ENCODE peak calls at places on chromosomes 6 and 20, in nine cellular contexts. W, Z, O, F, T, A, G, Q and S are unnamed samples.

GRCh38 chr6:107509506-107509905 is 19.6 kb downstream of the SOBP start:
- DNase-seq in T (no peak), Q (no peak), O (no peak), W (peak), F (no peak), Z (no peak), A (peak), G (no peak), S (no peak)

GRCh38 chr6:47485491-47486135 is 8.0 kb downstream of the CD2AP start:
- DNase-seq in F (no peak), O (no peak), W (no peak), Q (no peak), A (no peak), T (no peak), Z (no peak), G (no peak), S (no peak)

GRCh38 chr6:16358531-16359138 is 120.2 kb downstream of the GMPR start:
- DNase-seq in Z (no peak), G (no peak), A (no peak), W (no peak), F (no peak), O (no peak), T (no peak), Q (no peak), S (no peak)

GRCh38 chr6:165755583-165755982 is 92.5 kb upstream of the PDE10A start:
- DNase-seq in G (no peak), O (no peak), W (no peak), A (no peak), Z (no peak), T (no peak), Q (no peak), F (no peak), S (no peak)

GRCh38 chr6:160367798-160368547 is 19.8 kb downstream of the SLC22A3 start:
- DNase-seq in A (no peak), F (no peak), T (no peak), Z (no peak), O (no peak), W (no peak), Q (no peak), G (no peak), S (no peak)

GRCh38 chr20:6490849-6491248 is 276.6 kb upstream of the BMP2 start:
- DNase-seq in Q (no peak), F (no peak), G (no peak), T (no peak), Z (no peak), O (no peak), A (no peak), W (no peak), S (no peak)

GRCh38 chr6:107612762-107613415 is 123.0 kb downstream of the SOBP start:
- DNase-seq in G (no peak), Q (no peak), W (no peak), Z (no peak), T (no peak), A (no peak), O (no peak), F (no peak), S (no peak)

GRCh38 chr6:80543151-80543550 is 436.7 kb downstream of the BCKDHB start:
- DNase-seq in G (no peak), O (no peak), Z (no peak), W (no peak), F (no peak), A (no peak), T (no peak), Q (no peak), S (no peak)

GRCh38 chr6:152188011-152188410 is 380.5 kb downstream of the ESR1 start:
- DNase-seq in T (no peak), F (no peak), W (no peak), Q (no peak), O (no peak), A (no peak), Z (no peak), G (no peak), S (no peak)

GRCh38 chr6:72619883-72620696 is 1.8 kb upstream of the KCNQ5 start:
- DNase-seq in W (peak), Z (peak), G (no peak), T (peak), A (peak), F (no peak), Q (no peak), O (peak), S (no peak)

GRCh38 chr6:168928012-168928411 is 325.6 kb downstream of the THBS2 start:
- DNase-seq in O (no peak), T (no peak), Z (no peak), Q (no peak), F (no peak), W (no peak), A (no peak), G (no peak), S (no peak)

GRCh38 chr6:83884523-83884922 is 25.0 kb downstream of the CYB5R4 start:
- DNase-seq in O (no peak), T (no peak), W (no peak), A (peak), Z (no peak), Q (no peak), F (peak), G (no peak), S (no peak)

GRCh38 chr20:4112490-4113420 is 97.4 kb upstream of the RNF24 start:
- DNase-seq in F (peak), Z (peak), T (no peak), W (peak), O (no peak), G (no peak), A (peak), Q (no peak), S (no peak)

GRCh38 chr6:5950448-5950847 is 56.3 kb downstream of the NRN1 start:
- DNase-seq in Z (no peak), T (no peak), A (no peak), F (no peak), O (no peak), Q (no peak), W (peak), G (no peak), S (no peak)

GRCh38 chr6:115271434-115271833 is 789.3 kb downstream of the FRK start:
- DNase-seq in T (no peak), A (no peak), G (no peak), W (no peak), Z (no peak), O (no peak), Q (no peak), F (peak), S (no peak)

GRCh38 chr6:89298680-89299450 is 16.2 kb downstream of the GABRR2 start:
- DNase-seq in O (no peak), Q (peak), F (no peak), G (no peak), W (peak), A (no peak), Z (no peak), T (no peak), S (no peak)

GRCh38 chr20:56205350-56205749 is 43.2 kb upstream of the MC3R start:
- DNase-seq in W (no peak), T (no peak), Q (no peak), A (no peak), Z (no peak), G (no peak), F (no peak), O (no peak), S (no peak)